ENCODE peak calls at places on chromosomes 12 and 14, in nine cellular contexts. W, R, A, P, J, H, O, K and E are unnamed samples.

GRCh38 chr12:6374028-6374780 is 1.2 kb downstream of the SCNN1A start:
- DNase-seq in W (no peak), R (no peak), A (no peak), P (no peak), J (no peak), H (no peak), O (no peak), K (no peak), E (no peak)

GRCh38 chr12:42865282-42865681 is 275.7 kb upstream of the PRICKLE1 start:
- DNase-seq in W (no peak), R (no peak), A (no peak), P (no peak), J (no peak), H (no peak), O (no peak), K (no peak), E (no peak)

GRCh38 chr12:96099986-96100385 is 64.6 kb upstream of the LTA4H start:
- DNase-seq in W (no peak), R (no peak), A (no peak), P (no peak), J (no peak), H (no peak), O (no peak), K (no peak), E (peak; percentile 12)

GRCh38 chr12:109681986-109682707 is 31.5 kb upstream of the FAM222A start:
- DNase-seq in W (no peak), R (no peak), A (no peak), P (no peak), J (no peak), H (no peak), O (no peak), K (no peak), E (no peak)

GRCh38 chr14:100666403-100666802 is 60.3 kb upstream of the DLK1 start:
- DNase-seq in W (no peak), R (no peak), A (no peak), P (no peak), J (no peak), H (no peak), O (no peak), K (no peak), E (no peak)

GRCh38 chr12:81835783-81836182 is 76.6 kb upstream of the PPFIA2 start:
- DNase-seq in W (no peak), R (no peak), A (no peak), P (no peak), J (no peak), H (no peak), O (peak; percentile 28), K (no peak), E (no peak)

GRCh38 chr14:100994757-100995156 is 91.2 kb upstream of the RTL1 start:
- DNase-seq in W (no peak), R (no peak), A (no peak), P (no peak), J (no peak), H (peak; percentile 41), O (no peak), K (no peak), E (no peak)

GRCh38 chr12:52870361-52871290 is 21.8 kb upstream of the KRT78 start:
- DNase-seq in W (peak; percentile 81), R (no peak), A (no peak), P (peak; percentile 59), J (peak; percentile 27), H (peak; percentile 74), O (peak; percentile 71), K (peak; percentile 62), E (peak; percentile 84)

GRCh38 chr12:14769462-14769836 is 33.8 kb downstream of the WBP11 start:
- DNase-seq in W (no peak), R (peak; percentile 6), A (no peak), P (peak; percentile 34), J (no peak), H (no peak), O (no peak), K (peak; percentile 12), E (no peak)

GRCh38 chr14:105530446-105531087 is 4.2 kb downstream of the TMEM121 start:
- DNase-seq in W (no peak), R (no peak), A (no peak), P (no peak), J (no peak), H (no peak), O (no peak), K (no peak), E (no peak)

GRCh38 chr14:102729268-102729667 is 48.0 kb upstream of the TRAF3 start:
- DNase-seq in W (no peak), R (no peak), A (no peak), P (no peak), J (no peak), H (no peak), O (no peak), K (no peak), E (no peak)

GRCh38 chr14:26163761-26164160 is 434.1 kb downstream of the NOVA1 start:
- DNase-seq in W (no peak), R (no peak), A (no peak), P (peak; percentile 73), J (peak; percentile 66), H (no peak), O (no peak), K (no peak), E (peak; percentile 18)